ENCODE peak calls at places on chromosomes 1 and 21, in four cellular contexts. S is OCI-LY7, H is neuronal stem cell, D is Peyer's patch. V is an unnamed sample. For H3K36me3, the result is how much of the 10 kb centered on the place peaks cover.

GRCh38 chr1:167713330-167714081 is 8.3 kb upstream of the MPZL1 start:
- DNase-seq in H (peak), D (peak), S (peak), V (no peak)

GRCh38 chr1:150507912-150508864 is at the start of gene ECM1:
- DNase-seq in D (peak), H (no peak), S (no peak), V (no peak)

GRCh38 chr1:35568975-35569395 is 4.1 kb upstream of the TFAP2E start:
- DNase-seq in D (peak), H (no peak), S (peak), V (peak)

GRCh38 chr1:202861420-202862121 is 27.4 kb downstream of the RABIF start:
- DNase-seq in S (no peak), H (peak), D (peak), V (no peak)

GRCh38 chr1:239263821-239264220 is 122.5 kb upstream of the CHRM3 start:
- DNase-seq in H (no peak), S (no peak), D (no peak), V (no peak)

GRCh38 chr21:34807146-34807880 is 138.5 kb downstream of the CLIC6 start:
- DNase-seq in D (peak), H (no peak), S (no peak), V (peak)

GRCh38 chr1:3746389-3746783 is 5.9 kb upstream of the CCDC27 start:
- DNase-seq in S (no peak), H (no peak), D (no peak), V (no peak)

GRCh38 chr21:29436143-29436542 is 137.4 kb downstream of the BACH1 start:
- DNase-seq in D (no peak), S (no peak), H (no peak), V (peak)

GRCh38 chr1:54965624-54966340 is 14.6 kb upstream of the TMEM61 start:
- DNase-seq in D (peak), H (no peak), S (peak), V (no peak)

GRCh38 chr1:234108921-234109320 is 204.4 kb downstream of the SLC35F3 start:
- DNase-seq in H (no peak), S (no peak), D (no peak), V (no peak)

GRCh38 chr1:192524223-192524622 is 51.4 kb upstream of the RGS1 start:
- DNase-seq in S (no peak), D (no peak), H (no peak), V (no peak)

GRCh38 chr1:2382621-2383361 is 8.6 kb downstream of the MORN1 start:
- DNase-seq in S (peak), D (peak), H (no peak), V (no peak)

GRCh38 chr1:197399691-197400521 is 131.9 kb downstream of the CRB1 start:
- DNase-seq in D (peak), H (peak), S (peak), V (no peak)

GRCh38 chr1:63329621-63330330 is 7.4 kb downstream of the FOXD3 start:
- DNase-seq in S (no peak), H (no peak), D (no peak), V (no peak)

GRCh38 chr1:217076902-217077301 is 353.7 kb upstream of the ESRRG start:
- DNase-seq in H (no peak), D (no peak), S (no peak), V (no peak)

GRCh38 chr1:157497284-157497683 is 55.0 kb downstream of the FCRL5 start:
- DNase-seq in D (no peak), H (no peak), S (no peak), V (no peak)

GRCh38 chr1:57234459-57234858 is 189.4 kb downstream of the DAB1 start:
- DNase-seq in D (no peak), H (no peak), S (no peak), V (no peak)
- H3K36me3 ChIP-seq in D (under half), H (under half), S (under half), V (under half)

GRCh38 chr21:15160136-15160535 is 95.3 kb upstream of the NRIP1 start:
- DNase-seq in H (no peak), S (no peak), D (no peak), V (no peak)
- H3K27ac ChIP-seq in H (no peak), S (no peak), D (no peak), V (no peak)

GRCh38 chr1:173948594-173948993 is 31.5 kb upstream of the SERPINC1 start:
- DNase-seq in H (no peak), D (no peak), S (no peak), V (no peak)

GRCh38 chr1:173954179-173954578 is 37.1 kb upstream of the SERPINC1 start:
- DNase-seq in D (no peak), H (no peak), S (no peak), V (no peak)
- H3K36me3 ChIP-seq in D (under half), H (under half), S (half or more), V (under half)

DNA sequence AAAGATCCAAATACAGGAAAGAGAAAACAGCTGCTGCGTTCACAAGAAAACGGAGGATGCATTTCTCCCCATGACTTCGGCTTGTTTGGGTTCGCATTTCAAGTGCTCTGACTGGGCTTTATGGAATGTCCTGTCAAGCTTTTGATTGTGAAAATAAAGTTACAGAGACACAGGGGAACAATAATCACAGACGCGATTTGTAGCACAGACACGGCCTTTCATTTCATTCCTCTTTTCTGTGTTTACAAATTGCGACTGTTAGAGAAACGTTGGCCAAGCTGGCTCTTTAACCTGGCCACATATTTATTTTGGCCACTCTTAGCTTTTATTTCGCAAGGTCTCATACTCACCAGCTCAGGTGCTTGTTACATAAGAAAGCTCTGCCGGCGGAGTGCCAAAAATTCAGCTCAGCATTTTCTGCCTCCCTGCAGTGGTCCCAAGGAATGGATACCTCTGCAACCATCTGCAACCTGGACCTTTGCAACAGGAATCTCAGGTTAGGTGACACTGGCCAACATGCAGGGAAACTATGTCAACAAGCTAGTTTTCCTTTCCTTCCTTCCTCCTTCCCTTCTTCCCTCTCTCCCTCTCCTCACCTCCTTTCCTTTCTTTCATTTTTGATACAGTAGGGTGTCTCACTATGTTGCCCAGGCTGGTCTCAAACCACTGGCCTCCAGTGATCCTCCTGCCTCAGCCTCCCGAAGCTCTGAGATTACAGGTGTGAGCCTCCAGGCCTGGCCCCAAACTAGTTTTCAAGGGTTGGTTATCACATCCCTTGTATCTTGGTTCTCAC is 58.2 kb upstream of the SLC45A1 start:
- DNase-seq in S (no peak), H (no peak), D (peak), V (no peak)
- H3K27ac ChIP-seq in S (no peak), H (no peak), D (peak), V (no peak)

GRCh38 chr1:44511363-44511762 is 106.3 kb downstream of the RNF220 start:
- DNase-seq in S (no peak), H (no peak), D (no peak), V (no peak)

GRCh38 chr1:44507490-44508396 is 102.7 kb downstream of the RNF220 start:
- DNase-seq in D (no peak), H (peak), S (no peak), V (no peak)

GRCh38 chr1:44511769-44512168 is 106.7 kb downstream of the RNF220 start:
- DNase-seq in S (no peak), D (no peak), H (no peak), V (no peak)

GRCh38 chr1:44505210-44505993 is 100.3 kb downstream of the RNF220 start:
- DNase-seq in S (no peak), H (peak), D (no peak), V (no peak)

DNA sequence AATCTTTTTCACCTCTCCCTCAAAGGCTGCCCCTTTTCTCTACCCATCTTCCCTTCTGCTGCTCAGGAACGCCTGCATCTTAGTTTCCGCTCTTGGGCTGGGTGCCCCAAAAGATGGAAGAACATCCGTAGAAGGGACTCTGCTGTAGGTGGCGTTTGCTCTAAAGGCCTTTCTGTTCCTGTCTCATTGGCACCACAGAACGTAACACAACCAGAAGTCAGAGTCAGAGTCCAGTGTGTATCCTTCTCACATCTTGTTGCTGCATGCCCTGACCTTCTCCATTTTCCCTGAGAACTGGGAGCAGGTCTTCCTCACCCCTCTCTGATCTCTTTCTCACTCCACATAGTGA is 103.3 kb downstream of the RNF220 start:
- DNase-seq in H (no peak), S (no peak), D (no peak), V (no peak)
- H3K36me3 ChIP-seq in H (under half), S (under half), D (under half), V (under half)

GRCh38 chr1:231236131-231236571 is 4.9 kb upstream of the GNPAT start:
- DNase-seq in D (no peak), S (no peak), H (no peak), V (no peak)

GRCh38 chr1:231235526-231235925 is 5.5 kb upstream of the GNPAT start:
- DNase-seq in D (no peak), H (no peak), S (no peak), V (no peak)

GRCh38 chr1:231234506-231234905 is 6.5 kb upstream of the GNPAT start:
- DNase-seq in D (no peak), S (no peak), H (no peak), V (no peak)

GRCh38 chr1:231232870-231233734 is 7.9 kb upstream of the GNPAT start:
- DNase-seq in D (peak), S (peak), H (no peak), V (no peak)

DNA sequence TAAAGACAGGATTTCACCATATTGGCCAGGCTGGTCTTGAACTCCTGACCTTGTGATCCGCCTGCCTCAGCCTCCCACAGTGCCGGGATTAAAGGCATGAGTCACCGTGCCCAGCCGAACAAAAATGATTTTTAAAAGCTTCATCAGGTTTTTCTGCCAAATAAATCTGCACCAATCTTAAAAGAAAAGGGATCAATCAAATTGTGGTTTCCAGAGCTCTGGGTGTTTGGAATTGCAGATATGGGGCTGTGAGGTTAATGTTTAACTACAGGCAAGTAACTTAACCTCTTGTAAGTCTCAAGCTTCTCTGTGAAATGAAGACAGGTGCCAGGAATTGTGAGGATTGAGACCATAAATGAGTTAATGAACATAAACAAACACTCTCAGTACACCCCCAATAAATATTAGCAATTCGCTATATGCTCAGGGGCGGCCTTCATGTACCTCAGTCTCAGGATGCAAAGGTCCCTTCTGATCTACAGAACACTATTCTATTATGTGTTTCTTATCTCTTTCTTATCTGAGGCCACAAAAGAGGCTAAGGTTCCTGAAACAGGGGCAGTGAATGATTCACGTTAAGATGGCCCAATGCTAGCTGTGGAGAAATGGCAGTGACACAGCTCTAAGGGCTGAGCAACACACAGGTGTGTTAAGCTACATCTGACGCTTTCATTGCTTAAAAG is 7.1 kb upstream of the GNPAT start:
- DNase-seq in H (no peak), S (no peak), D (peak), V (no peak)
- H3K27ac ChIP-seq in H (no peak), S (no peak), D (peak), V (no peak)

V was measured in CD8-positive, alpha-beta T cell.